ENCODE peak calls at places on chromosomes 2 and 18, in nine cellular contexts. K is astrocyte of the spinal cord, L is NB4, E is body of pancreas, W is thoracic aorta, U is ovary, R is prostate gland, C is cardiac muscle cell, S is progenitor cell of endocrine pancreas. V is an unnamed sample.

GRCh38 chr2:6639870-6640639 is 225.7 kb downstream of the CMPK2 start:
- DNase-seq in C (peak), U (no peak), K (no peak), W (no peak), E (no peak), L (no peak), S (no peak), R (no peak), V (peak)

GRCh38 chr2:157866202-157866601 is 9.9 kb downstream of the ACVR1 start:
- DNase-seq in K (peak), E (no peak), C (no peak), S (no peak), W (no peak), U (no peak), R (no peak), L (no peak), V (no peak)

GRCh38 chr2:144630459-144631215 is 110.7 kb upstream of the ZEB2 start:
- DNase-seq in W (no peak), L (no peak), E (no peak), R (no peak), K (no peak), C (peak), S (no peak), U (no peak), V (no peak)

GRCh38 chr2:219728993-219729487 is 101.6 kb downstream of the SLC4A3 start:
- DNase-seq in S (no peak), W (no peak), U (no peak), C (no peak), K (no peak), R (no peak), L (peak), E (no peak), V (no peak)

GRCh38 chr2:207087046-207087902 is 78.5 kb downstream of the KLF7 start:
- DNase-seq in C (no peak), E (no peak), U (no peak), W (no peak), L (no peak), K (no peak), S (no peak), R (no peak), V (peak)

GRCh38 chr2:157989227-157989626 is 112.4 kb upstream of the UPP2 start:
- DNase-seq in R (no peak), S (no peak), L (no peak), K (no peak), E (no peak), C (no peak), U (no peak), W (no peak), V (no peak)

GRCh38 chr2:46379213-46380037 is 82.2 kb downstream of the EPAS1 start:
- DNase-seq in K (no peak), L (no peak), S (no peak), U (no peak), E (no peak), R (no peak), W (no peak), C (peak), V (no peak)

GRCh38 chr2:241330616-241330981 is 14.9 kb downstream of the SEPTIN2 start:
- DNase-seq in K (no peak), S (no peak), W (no peak), C (no peak), E (no peak), L (no peak), R (no peak), U (no peak), V (no peak)

GRCh38 chr2:219513787-219514186 is 495 bp upstream of the ASIC4 start:
- DNase-seq in E (no peak), S (no peak), W (no peak), K (no peak), R (no peak), L (no peak), U (no peak), C (no peak), V (no peak)

GRCh38 chr2:169895294-169895985 is 68.2 kb downstream of the UBR3 start:
- DNase-seq in C (no peak), R (no peak), U (no peak), S (no peak), W (no peak), L (no peak), E (no peak), K (peak), V (no peak)

GRCh38 chr18:79199691-79200374 is 130.6 kb downstream of the ATP9B start:
- DNase-seq in C (no peak), R (peak), W (no peak), K (peak), L (no peak), S (no peak), E (no peak), U (no peak), V (no peak)
- TF ChIP-seq CTCF in C (no peak), R (no peak), W (no peak), K (no peak), L (no peak), S (no peak), E (no peak), U (no peak), V (no peak)

GRCh38 chr18:43420950-43421349 is 143.7 kb upstream of the SYT4 start:
- DNase-seq in S (no peak), E (no peak), W (no peak), R (no peak), U (no peak), K (no peak), C (peak), L (no peak), V (no peak)
- TF ChIP-seq CTCF in S (peak), E (no peak), W (no peak), R (no peak), U (no peak), K (peak), C (no peak), L (peak), V (peak)

DNA sequence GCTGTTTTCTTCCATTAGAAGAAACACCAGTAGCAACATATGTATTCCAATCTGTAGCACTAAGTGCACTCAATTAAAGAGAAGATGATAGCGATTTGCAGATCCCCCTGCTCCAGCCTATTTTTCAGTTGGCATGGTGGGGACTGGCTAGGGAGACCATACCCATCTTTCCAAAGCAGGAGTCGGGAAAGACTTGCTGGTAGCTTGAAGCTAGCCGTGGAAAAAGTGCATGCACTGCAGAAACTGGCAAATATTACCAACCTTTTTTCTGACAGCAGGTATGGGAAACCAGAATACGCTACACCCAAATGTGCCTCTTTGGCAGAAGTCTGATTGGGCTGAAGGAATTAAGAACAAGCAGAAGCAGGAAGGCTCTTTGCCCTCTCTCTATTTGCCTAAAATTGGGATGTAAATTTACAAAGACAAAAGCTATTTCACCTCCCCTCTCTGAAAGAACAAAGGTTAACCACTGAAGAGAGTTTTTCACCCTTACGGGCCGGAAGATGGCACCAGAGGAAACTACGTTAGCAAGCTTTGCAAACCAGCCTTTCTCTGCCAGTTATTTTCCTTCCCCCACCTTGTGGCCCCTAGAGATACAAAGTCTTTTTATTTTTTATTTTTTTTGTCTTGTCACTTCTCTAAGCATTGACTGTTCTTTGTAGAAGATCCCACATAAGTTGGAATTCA is 273.1 kb downstream of the DLGAP1 start:
- DNase-seq in W (no peak), L (no peak), S (no peak), K (no peak), E (no peak), R (no peak), U (no peak), C (peak), V (peak)
- TF ChIP-seq CTCF in W (no peak), L (no peak), S (peak), K (no peak), E (peak), R (no peak), U (no peak), C (no peak), V (no peak)

GRCh38 chr18:4851301-4851700 is 345.8 kb downstream of the AKAIN1 start:
- DNase-seq in W (no peak), C (no peak), R (no peak), U (no peak), S (no peak), L (peak), E (no peak), K (no peak), V (no peak)
- TF ChIP-seq CTCF in W (no peak), C (no peak), R (no peak), U (no peak), S (no peak), L (no peak), E (no peak), K (peak), V (no peak)

DNA sequence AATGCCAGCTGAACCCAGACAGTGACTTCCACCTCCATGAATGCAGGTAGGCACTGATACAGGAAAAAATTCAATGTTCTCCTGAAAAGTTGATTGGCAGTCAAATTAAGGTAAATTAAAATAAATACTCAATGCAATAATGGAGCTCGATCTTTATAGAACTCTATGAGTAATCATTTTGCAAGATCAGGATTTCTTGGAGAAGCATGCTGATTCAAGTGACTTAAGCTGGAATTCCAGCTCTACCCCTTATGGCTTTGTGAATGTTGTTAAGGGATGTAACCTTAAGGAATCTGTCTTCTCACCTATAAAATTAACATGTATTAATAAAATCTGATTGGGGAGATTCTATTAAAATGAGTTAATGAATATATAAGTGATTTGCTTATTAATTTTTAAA is 145.1 kb downstream of the QPCT start:
- DNase-seq in L (no peak), C (no peak), E (no peak), U (no peak), K (no peak), R (no peak), W (no peak), S (no peak), V (no peak)
- TF ChIP-seq CTCF in L (no peak), C (no peak), E (no peak), U (no peak), K (no peak), R (no peak), W (no peak), S (no peak), V (no peak)